ENCODE peak calls at places on chromosomes 11 and 22, in ten cellular contexts. I, B, J, D, Y, G, H, E, M and P are unnamed samples.

GRCh38 chr11:31355131-31355530 is 14.4 kb downstream of the DCDC1 start:
- DNase-seq in M (peak), E (no peak), G (no peak), H (no peak), B (peak), I (no peak), Y (no peak), D (no peak), J (no peak), P (no peak)

GRCh38 chr11:112822478-112823274 is 138.5 kb upstream of the NCAM1 start:
- DNase-seq in Y (no peak), I (no peak), E (no peak), M (peak), J (no peak), H (peak), B (peak), D (no peak), G (no peak), P (no peak)

GRCh38 chr22:26462971-26463661 is 20.5 kb downstream of the HPS4 start:
- DNase-seq in H (peak), I (no peak), Y (no peak), B (no peak), E (no peak), G (no peak), J (no peak), M (no peak), D (no peak), P (no peak)

GRCh38 chr22:41779889-41780505 is 20.5 kb upstream of the CCDC134 start:
- DNase-seq in Y (no peak), I (no peak), B (no peak), G (no peak), M (no peak), E (no peak), J (no peak), H (no peak), D (no peak), P (no peak)

GRCh38 chr11:20671856-20672546 is 2.6 kb downstream of the NELL1 start:
- DNase-seq in I (no peak), H (peak), Y (no peak), M (peak), J (no peak), B (peak), D (peak), E (no peak), G (no peak), P (no peak)

GRCh38 chr11:46920709-46921108 is 2.4 kb upstream of the LRP4 start:
- DNase-seq in I (no peak), Y (no peak), H (no peak), B (no peak), E (no peak), J (no peak), M (no peak), D (no peak), G (no peak), P (peak)

GRCh38 chr11:44219830-44220778 is 89.8 kb downstream of the ALX4 start:
- DNase-seq in Y (no peak), H (no peak), I (no peak), J (no peak), D (no peak), G (no peak), E (no peak), M (no peak), B (no peak), P (no peak)

GRCh38 chr22:28029201-28029948 is 110.3 kb upstream of the PITPNB start:
- DNase-seq in I (peak), J (no peak), M (peak), B (peak), Y (no peak), E (peak), D (peak), G (peak), H (no peak), P (no peak)

GRCh38 chr11:134357545-134357839 is 25.7 kb downstream of the GLB1L2 start:
- DNase-seq in M (no peak), J (no peak), E (peak), Y (no peak), B (no peak), G (no peak), D (no peak), I (peak), H (no peak), P (peak)

GRCh38 chr11:117178210-117179034 is at the start of gene SIDT2:
- DNase-seq in B (peak), M (peak), Y (peak), J (peak), G (peak), D (peak), E (peak), H (peak), I (peak), P (peak)

GRCh38 chr11:60951909-60952741 is at the start of gene SLC15A3:
- DNase-seq in H (peak), D (no peak), E (peak), B (peak), I (no peak), G (peak), Y (no peak), M (no peak), J (no peak), P (peak)

GRCh38 chr11:133920109-133920990 is 36.4 kb downstream of the IGSF9B start:
- DNase-seq in B (no peak), M (no peak), I (no peak), H (no peak), Y (no peak), D (no peak), J (no peak), G (no peak), E (no peak), P (no peak)

GRCh38 chr11:100908746-100909145 is 220.9 kb downstream of the PGR start:
- DNase-seq in G (no peak), E (no peak), B (no peak), M (no peak), Y (no peak), J (no peak), D (no peak), H (no peak), I (no peak), P (no peak)

GRCh38 chr11:113994077-113994954 is 19.4 kb downstream of the HTR3A start:
- DNase-seq in I (peak), Y (no peak), E (no peak), D (peak), J (peak), M (peak), H (peak), G (peak), B (no peak), P (no peak)

GRCh38 chr11:84501750-84502149 is 1125.4 kb downstream of the DLG2 start:
- DNase-seq in B (no peak), I (no peak), E (no peak), G (no peak), D (no peak), J (no peak), M (no peak), Y (no peak), H (no peak), P (no peak)

GRCh38 chr22:37459211-37459610 is 27.0 kb downstream of the MFNG start:
- DNase-seq in Y (no peak), G (no peak), B (peak), I (peak), E (no peak), D (no peak), M (peak), J (no peak), H (no peak), P (no peak)

GRCh38 chr11:94513091-94513490 is 830 bp downstream of the C11orf97 start:
- DNase-seq in M (peak), J (no peak), B (peak), E (no peak), I (peak), Y (no peak), D (peak), H (no peak), G (no peak), P (no peak)

GRCh38 chr11:8017894-8018741 is 31.0 kb downstream of the EIF3F start:
- DNase-seq in E (no peak), B (peak), H (peak), J (no peak), G (no peak), M (no peak), I (no peak), D (no peak), Y (no peak), P (no peak)

GRCh38 chr11:116500002-116500832 is 272.6 kb downstream of the BUD13 start:
- DNase-seq in D (no peak), J (no peak), M (no peak), Y (no peak), E (no peak), H (no peak), I (no peak), G (no peak), B (no peak), P (no peak)

GRCh38 chr11:110712643-110713468 is 619 bp upstream of the ARHGAP20 start:
- DNase-seq in B (no peak), D (peak), H (peak), I (no peak), G (peak), J (no peak), Y (no peak), E (peak), M (peak), P (peak)

GRCh38 chr22:23831261-23831660 is 7.5 kb downstream of the DERL3 start:
- DNase-seq in E (peak), G (no peak), J (no peak), H (no peak), Y (no peak), B (no peak), I (no peak), M (no peak), D (no peak), P (peak)

GRCh38 chr11:99311870-99312269 is 291.1 kb downstream of the CNTN5 start:
- DNase-seq in G (no peak), H (no peak), E (no peak), I (no peak), B (no peak), D (no peak), M (no peak), Y (no peak), J (no peak), P (no peak)